ENCODE peak calls at places on chromosomes 2 and 18, in ten cellular contexts. One of them, this sample, is unnamed.

GRCh38 chr2:148048475-148049221 is 27.8 kb downstream of the MBD5 start:
- DNase-seq in RKO: no peak
- DNase-seq in CD4-positive, CD25-positive, alpha-beta regulatory T cell: no peak
- DNase-seq in HEK293T: no peak
- DNase-seq in neural progenitor cell: no peak
- DNase-seq in activated naive CD8-positive, alpha-beta T cell treated with anti-CD3 and anti-CD28 coated beads, Interleukin-2, amount 50 U/mL, for 24 hours: no peak
- DNase-seq in mesenchymal stem cell: no peak
- DNase-seq in T-cell: no peak
- DNase-seq in endothelial cell: no peak
- DNase-seq in kidney epithelial cell: no peak
- DNase-seq in this sample: no peak

GRCh38 chr2:182763311-182763912 is 47.4 kb downstream of the DNAJC10 start:
- DNase-seq in RKO: peak
- DNase-seq in CD4-positive, CD25-positive, alpha-beta regulatory T cell: no peak
- DNase-seq in HEK293T: peak
- DNase-seq in neural progenitor cell: peak
- DNase-seq in activated naive CD8-positive, alpha-beta T cell treated with anti-CD3 and anti-CD28 coated beads, Interleukin-2, amount 50 U/mL, for 24 hours: no peak
- DNase-seq in mesenchymal stem cell: peak
- DNase-seq in T-cell: no peak
- DNase-seq in endothelial cell: peak
- DNase-seq in kidney epithelial cell: no peak
- DNase-seq in this sample: no peak

GRCh38 chr2:204339212-204339715 is 206.0 kb upstream of the PARD3B start:
- DNase-seq in RKO: no peak
- DNase-seq in CD4-positive, CD25-positive, alpha-beta regulatory T cell: no peak
- DNase-seq in HEK293T: no peak
- DNase-seq in neural progenitor cell: no peak
- DNase-seq in activated naive CD8-positive, alpha-beta T cell treated with anti-CD3 and anti-CD28 coated beads, Interleukin-2, amount 50 U/mL, for 24 hours: no peak
- DNase-seq in mesenchymal stem cell: no peak
- DNase-seq in T-cell: no peak
- DNase-seq in endothelial cell: no peak
- DNase-seq in kidney epithelial cell: no peak
- DNase-seq in this sample: no peak

GRCh38 chr2:176484838-176485237 is 215.6 kb downstream of the MTX2 start:
- DNase-seq in RKO: no peak
- DNase-seq in CD4-positive, CD25-positive, alpha-beta regulatory T cell: no peak
- DNase-seq in HEK293T: no peak
- DNase-seq in neural progenitor cell: no peak
- DNase-seq in activated naive CD8-positive, alpha-beta T cell treated with anti-CD3 and anti-CD28 coated beads, Interleukin-2, amount 50 U/mL, for 24 hours: no peak
- DNase-seq in mesenchymal stem cell: no peak
- DNase-seq in T-cell: no peak
- DNase-seq in endothelial cell: no peak
- DNase-seq in kidney epithelial cell: no peak
- DNase-seq in this sample: no peak

GRCh38 chr2:172834881-172835280 is 99.2 kb downstream of the RAPGEF4 start:
- DNase-seq in RKO: no peak
- DNase-seq in CD4-positive, CD25-positive, alpha-beta regulatory T cell: no peak
- DNase-seq in HEK293T: no peak
- DNase-seq in neural progenitor cell: peak
- DNase-seq in activated naive CD8-positive, alpha-beta T cell treated with anti-CD3 and anti-CD28 coated beads, Interleukin-2, amount 50 U/mL, for 24 hours: no peak
- DNase-seq in mesenchymal stem cell: no peak
- DNase-seq in T-cell: no peak
- DNase-seq in endothelial cell: no peak
- DNase-seq in kidney epithelial cell: no peak
- DNase-seq in this sample: no peak

GRCh38 chr2:161556440-161556839 is 67.8 kb upstream of the SLC4A10 start:
- DNase-seq in RKO: peak
- DNase-seq in CD4-positive, CD25-positive, alpha-beta regulatory T cell: no peak
- DNase-seq in HEK293T: no peak
- DNase-seq in neural progenitor cell: no peak
- DNase-seq in activated naive CD8-positive, alpha-beta T cell treated with anti-CD3 and anti-CD28 coated beads, Interleukin-2, amount 50 U/mL, for 24 hours: no peak
- DNase-seq in mesenchymal stem cell: no peak
- DNase-seq in T-cell: no peak
- DNase-seq in endothelial cell: no peak
- DNase-seq in kidney epithelial cell: no peak
- DNase-seq in this sample: no peak

GRCh38 chr18:4286256-4286655 is 168.9 kb downstream of the DLGAP1 start:
- DNase-seq in RKO: no peak
- DNase-seq in CD4-positive, CD25-positive, alpha-beta regulatory T cell: no peak
- DNase-seq in HEK293T: no peak
- DNase-seq in neural progenitor cell: no peak
- DNase-seq in activated naive CD8-positive, alpha-beta T cell treated with anti-CD3 and anti-CD28 coated beads, Interleukin-2, amount 50 U/mL, for 24 hours: no peak
- DNase-seq in mesenchymal stem cell: no peak
- DNase-seq in T-cell: no peak
- DNase-seq in endothelial cell: no peak
- DNase-seq in kidney epithelial cell: no peak
- DNase-seq in this sample: no peak

GRCh38 chr18:13278231-13278630 is 59.7 kb downstream of the LDLRAD4 start:
- DNase-seq in RKO: no peak
- DNase-seq in CD4-positive, CD25-positive, alpha-beta regulatory T cell: no peak
- DNase-seq in HEK293T: no peak
- DNase-seq in neural progenitor cell: no peak
- DNase-seq in activated naive CD8-positive, alpha-beta T cell treated with anti-CD3 and anti-CD28 coated beads, Interleukin-2, amount 50 U/mL, for 24 hours: no peak
- DNase-seq in mesenchymal stem cell: no peak
- DNase-seq in T-cell: no peak
- DNase-seq in endothelial cell: no peak
- DNase-seq in kidney epithelial cell: no peak
- DNase-seq in this sample: no peak

GRCh38 chr2:129233751-129234406 is 745.6 kb upstream of the RAB6C start:
- DNase-seq in RKO: no peak
- DNase-seq in CD4-positive, CD25-positive, alpha-beta regulatory T cell: no peak
- DNase-seq in HEK293T: no peak
- DNase-seq in neural progenitor cell: peak
- DNase-seq in activated naive CD8-positive, alpha-beta T cell treated with anti-CD3 and anti-CD28 coated beads, Interleukin-2, amount 50 U/mL, for 24 hours: no peak
- DNase-seq in mesenchymal stem cell: peak
- DNase-seq in T-cell: no peak
- DNase-seq in endothelial cell: peak
- DNase-seq in kidney epithelial cell: no peak
- DNase-seq in this sample: peak

GRCh38 chr2:106197878-106198277 is 3.8 kb upstream of the UXS1 start:
- DNase-seq in RKO: no peak
- DNase-seq in CD4-positive, CD25-positive, alpha-beta regulatory T cell: no peak
- DNase-seq in HEK293T: no peak
- DNase-seq in neural progenitor cell: no peak
- DNase-seq in activated naive CD8-positive, alpha-beta T cell treated with anti-CD3 and anti-CD28 coated beads, Interleukin-2, amount 50 U/mL, for 24 hours: no peak
- DNase-seq in mesenchymal stem cell: peak
- DNase-seq in T-cell: no peak
- DNase-seq in endothelial cell: no peak
- DNase-seq in kidney epithelial cell: peak
- DNase-seq in this sample: no peak

GRCh38 chr2:47010176-47010575 is 94.6 kb upstream of the MCFD2 start:
- DNase-seq in RKO: no peak
- DNase-seq in CD4-positive, CD25-positive, alpha-beta regulatory T cell: no peak
- DNase-seq in HEK293T: no peak
- DNase-seq in neural progenitor cell: no peak
- DNase-seq in activated naive CD8-positive, alpha-beta T cell treated with anti-CD3 and anti-CD28 coated beads, Interleukin-2, amount 50 U/mL, for 24 hours: no peak
- DNase-seq in mesenchymal stem cell: no peak
- DNase-seq in T-cell: no peak
- DNase-seq in endothelial cell: no peak
- DNase-seq in kidney epithelial cell: no peak
- DNase-seq in this sample: no peak

GRCh38 chr2:191351921-191352320 is 106.7 kb downstream of the MYO1B start:
- DNase-seq in RKO: no peak
- DNase-seq in CD4-positive, CD25-positive, alpha-beta regulatory T cell: no peak
- DNase-seq in HEK293T: no peak
- DNase-seq in neural progenitor cell: no peak
- DNase-seq in activated naive CD8-positive, alpha-beta T cell treated with anti-CD3 and anti-CD28 coated beads, Interleukin-2, amount 50 U/mL, for 24 hours: no peak
- DNase-seq in mesenchymal stem cell: no peak
- DNase-seq in T-cell: no peak
- DNase-seq in endothelial cell: no peak
- DNase-seq in kidney epithelial cell: no peak
- DNase-seq in this sample: no peak

GRCh38 chr2:24830351-24830750 is 37.1 kb downstream of the CENPO start:
- DNase-seq in RKO: no peak
- DNase-seq in CD4-positive, CD25-positive, alpha-beta regulatory T cell: no peak
- DNase-seq in HEK293T: no peak
- DNase-seq in neural progenitor cell: no peak
- DNase-seq in activated naive CD8-positive, alpha-beta T cell treated with anti-CD3 and anti-CD28 coated beads, Interleukin-2, amount 50 U/mL, for 24 hours: no peak
- DNase-seq in mesenchymal stem cell: peak
- DNase-seq in T-cell: no peak
- DNase-seq in endothelial cell: no peak
- DNase-seq in kidney epithelial cell: no peak
- DNase-seq in this sample: no peak

GRCh38 chr2:20223345-20224190 is 1.4 kb downstream of the SDC1 start:
- DNase-seq in RKO: peak
- DNase-seq in CD4-positive, CD25-positive, alpha-beta regulatory T cell: no peak
- DNase-seq in HEK293T: peak
- DNase-seq in neural progenitor cell: peak
- DNase-seq in activated naive CD8-positive, alpha-beta T cell treated with anti-CD3 and anti-CD28 coated beads, Interleukin-2, amount 50 U/mL, for 24 hours: peak
- DNase-seq in mesenchymal stem cell: peak
- DNase-seq in T-cell: no peak
- DNase-seq in endothelial cell: peak
- DNase-seq in kidney epithelial cell: no peak
- DNase-seq in this sample: no peak

GRCh38 chr2:18790465-18791171 is 201.2 kb upstream of the NT5C1B start:
- DNase-seq in RKO: no peak
- DNase-seq in CD4-positive, CD25-positive, alpha-beta regulatory T cell: no peak
- DNase-seq in HEK293T: no peak
- DNase-seq in neural progenitor cell: no peak
- DNase-seq in activated naive CD8-positive, alpha-beta T cell treated with anti-CD3 and anti-CD28 coated beads, Interleukin-2, amount 50 U/mL, for 24 hours: no peak
- DNase-seq in mesenchymal stem cell: peak
- DNase-seq in T-cell: no peak
- DNase-seq in endothelial cell: no peak
- DNase-seq in kidney epithelial cell: no peak
- DNase-seq in this sample: no peak

GRCh38 chr2:112204411-112204810 is 50.4 kb downstream of the ZC3H8 start:
- DNase-seq in RKO: peak
- DNase-seq in CD4-positive, CD25-positive, alpha-beta regulatory T cell: no peak
- DNase-seq in HEK293T: no peak
- DNase-seq in neural progenitor cell: peak
- DNase-seq in activated naive CD8-positive, alpha-beta T cell treated with anti-CD3 and anti-CD28 coated beads, Interleukin-2, amount 50 U/mL, for 24 hours: no peak
- DNase-seq in mesenchymal stem cell: peak
- DNase-seq in T-cell: no peak
- DNase-seq in endothelial cell: no peak
- DNase-seq in kidney epithelial cell: no peak
- DNase-seq in this sample: no peak

GRCh38 chr2:28160986-28161425 is 231.7 kb upstream of the FOSL2 start:
- DNase-seq in RKO: no peak
- DNase-seq in CD4-positive, CD25-positive, alpha-beta regulatory T cell: no peak
- DNase-seq in HEK293T: no peak
- DNase-seq in neural progenitor cell: no peak
- DNase-seq in activated naive CD8-positive, alpha-beta T cell treated with anti-CD3 and anti-CD28 coated beads, Interleukin-2, amount 50 U/mL, for 24 hours: no peak
- DNase-seq in mesenchymal stem cell: peak
- DNase-seq in T-cell: no peak
- DNase-seq in endothelial cell: no peak
- DNase-seq in kidney epithelial cell: peak
- DNase-seq in this sample: no peak

GRCh38 chr2:172248381-172249173 is 145.9 kb upstream of the DLX2 start:
- DNase-seq in RKO: peak
- DNase-seq in CD4-positive, CD25-positive, alpha-beta regulatory T cell: no peak
- DNase-seq in HEK293T: no peak
- DNase-seq in neural progenitor cell: peak
- DNase-seq in activated naive CD8-positive, alpha-beta T cell treated with anti-CD3 and anti-CD28 coated beads, Interleukin-2, amount 50 U/mL, for 24 hours: no peak
- DNase-seq in mesenchymal stem cell: no peak
- DNase-seq in T-cell: no peak
- DNase-seq in endothelial cell: no peak
- DNase-seq in kidney epithelial cell: no peak
- DNase-seq in this sample: peak

GRCh38 chr2:100893753-100894530 is 74.0 kb downstream of the NPAS2 start:
- DNase-seq in RKO: no peak
- DNase-seq in CD4-positive, CD25-positive, alpha-beta regulatory T cell: no peak
- DNase-seq in HEK293T: no peak
- DNase-seq in neural progenitor cell: no peak
- DNase-seq in activated naive CD8-positive, alpha-beta T cell treated with anti-CD3 and anti-CD28 coated beads, Interleukin-2, amount 50 U/mL, for 24 hours: no peak
- DNase-seq in mesenchymal stem cell: peak
- DNase-seq in T-cell: no peak
- DNase-seq in endothelial cell: no peak
- DNase-seq in kidney epithelial cell: no peak
- DNase-seq in this sample: no peak

GRCh38 chr18:62460851-62461300 is 61.9 kb upstream of the ZCCHC2 start:
- DNase-seq in RKO: no peak
- DNase-seq in CD4-positive, CD25-positive, alpha-beta regulatory T cell: no peak
- DNase-seq in HEK293T: no peak
- DNase-seq in neural progenitor cell: no peak
- DNase-seq in activated naive CD8-positive, alpha-beta T cell treated with anti-CD3 and anti-CD28 coated beads, Interleukin-2, amount 50 U/mL, for 24 hours: no peak
- DNase-seq in mesenchymal stem cell: peak
- DNase-seq in T-cell: no peak
- DNase-seq in endothelial cell: no peak
- DNase-seq in kidney epithelial cell: no peak
- DNase-seq in this sample: no peak

GRCh38 chr2:145765889-145766288 is 1246.0 kb upstream of the ZEB2 start:
- DNase-seq in RKO: no peak
- DNase-seq in CD4-positive, CD25-positive, alpha-beta regulatory T cell: no peak
- DNase-seq in HEK293T: no peak
- DNase-seq in neural progenitor cell: no peak
- DNase-seq in activated naive CD8-positive, alpha-beta T cell treated with anti-CD3 and anti-CD28 coated beads, Interleukin-2, amount 50 U/mL, for 24 hours: no peak
- DNase-seq in mesenchymal stem cell: no peak
- DNase-seq in T-cell: no peak
- DNase-seq in endothelial cell: no peak
- DNase-seq in kidney epithelial cell: no peak
- DNase-seq in this sample: no peak

GRCh38 chr2:13758412-13758811 is 874.1 kb upstream of the LRATD1 start:
- DNase-seq in RKO: no peak
- DNase-seq in CD4-positive, CD25-positive, alpha-beta regulatory T cell: no peak
- DNase-seq in HEK293T: no peak
- DNase-seq in neural progenitor cell: no peak
- DNase-seq in activated naive CD8-positive, alpha-beta T cell treated with anti-CD3 and anti-CD28 coated beads, Interleukin-2, amount 50 U/mL, for 24 hours: no peak
- DNase-seq in mesenchymal stem cell: no peak
- DNase-seq in T-cell: no peak
- DNase-seq in endothelial cell: no peak
- DNase-seq in kidney epithelial cell: no peak
- DNase-seq in this sample: no peak

GRCh38 chr2:105746177-105747080 is 1.7 kb downstream of the NCK2 start:
- DNase-seq in RKO: no peak
- DNase-seq in CD4-positive, CD25-positive, alpha-beta regulatory T cell: peak
- DNase-seq in HEK293T: no peak
- DNase-seq in neural progenitor cell: peak
- DNase-seq in activated naive CD8-positive, alpha-beta T cell treated with anti-CD3 and anti-CD28 coated beads, Interleukin-2, amount 50 U/mL, for 24 hours: peak
- DNase-seq in mesenchymal stem cell: no peak
- DNase-seq in T-cell: peak
- DNase-seq in endothelial cell: peak
- DNase-seq in kidney epithelial cell: no peak
- DNase-seq in this sample: no peak

GRCh38 chr2:40208478-40208877 is 243.4 kb downstream of the SLC8A1 start:
- DNase-seq in RKO: no peak
- DNase-seq in CD4-positive, CD25-positive, alpha-beta regulatory T cell: no peak
- DNase-seq in HEK293T: no peak
- DNase-seq in neural progenitor cell: no peak
- DNase-seq in activated naive CD8-positive, alpha-beta T cell treated with anti-CD3 and anti-CD28 coated beads, Interleukin-2, amount 50 U/mL, for 24 hours: no peak
- DNase-seq in mesenchymal stem cell: no peak
- DNase-seq in T-cell: no peak
- DNase-seq in endothelial cell: no peak
- DNase-seq in kidney epithelial cell: no peak
- DNase-seq in this sample: no peak

GRCh38 chr18:54269924-54270844 is 867 bp downstream of the POLI start:
- DNase-seq in RKO: peak
- DNase-seq in CD4-positive, CD25-positive, alpha-beta regulatory T cell: peak
- DNase-seq in HEK293T: peak
- DNase-seq in neural progenitor cell: peak
- DNase-seq in activated naive CD8-positive, alpha-beta T cell treated with anti-CD3 and anti-CD28 coated beads, Interleukin-2, amount 50 U/mL, for 24 hours: peak
- DNase-seq in mesenchymal stem cell: peak
- DNase-seq in T-cell: no peak
- DNase-seq in endothelial cell: peak
- DNase-seq in kidney epithelial cell: no peak
- DNase-seq in this sample: no peak

GRCh38 chr18:74281639-74282358 is 10.0 kb downstream of the CYB5A start:
- DNase-seq in RKO: no peak
- DNase-seq in CD4-positive, CD25-positive, alpha-beta regulatory T cell: no peak
- DNase-seq in HEK293T: no peak
- DNase-seq in neural progenitor cell: no peak
- DNase-seq in activated naive CD8-positive, alpha-beta T cell treated with anti-CD3 and anti-CD28 coated beads, Interleukin-2, amount 50 U/mL, for 24 hours: no peak
- DNase-seq in mesenchymal stem cell: peak
- DNase-seq in T-cell: no peak
- DNase-seq in endothelial cell: no peak
- DNase-seq in kidney epithelial cell: no peak
- DNase-seq in this sample: no peak

GRCh38 chr2:26564121-26564520 is 77.0 kb downstream of the CIB4 start:
- DNase-seq in RKO: no peak
- DNase-seq in CD4-positive, CD25-positive, alpha-beta regulatory T cell: no peak
- DNase-seq in HEK293T: no peak
- DNase-seq in neural progenitor cell: no peak
- DNase-seq in activated naive CD8-positive, alpha-beta T cell treated with anti-CD3 and anti-CD28 coated beads, Interleukin-2, amount 50 U/mL, for 24 hours: no peak
- DNase-seq in mesenchymal stem cell: no peak
- DNase-seq in T-cell: no peak
- DNase-seq in endothelial cell: no peak
- DNase-seq in kidney epithelial cell: no peak
- DNase-seq in this sample: no peak

GRCh38 chr2:224754129-224754528 is 38.0 kb upstream of the CCDC195 start:
- DNase-seq in RKO: no peak
- DNase-seq in CD4-positive, CD25-positive, alpha-beta regulatory T cell: no peak
- DNase-seq in HEK293T: no peak
- DNase-seq in neural progenitor cell: no peak
- DNase-seq in activated naive CD8-positive, alpha-beta T cell treated with anti-CD3 and anti-CD28 coated beads, Interleukin-2, amount 50 U/mL, for 24 hours: no peak
- DNase-seq in mesenchymal stem cell: no peak
- DNase-seq in T-cell: no peak
- DNase-seq in endothelial cell: no peak
- DNase-seq in kidney epithelial cell: no peak
- DNase-seq in this sample: no peak